ENCODE peak calls at places on chromosomes 4 and X, in six cellular contexts. K is cardiac muscle cell, B is tibial artery, E is HepG2, V is heart left ventricle, I is breast epithelium. X is an unnamed sample.

GRCh38 chr4:143341186-143341755 is 4.6 kb downstream of the GAB1 start:
- DNase-seq in K (no peak), B (no peak), E (no peak), V (no peak), I (no peak), X (no peak)

GRCh38 chrX:124280294-124280902 is 52.1 kb upstream of the TEX13D start:
- DNase-seq in K (no peak), B (no peak), E (no peak), V (no peak), I (no peak), X (no peak)

GRCh38 chr4:107210450-107211239 is 174.5 kb upstream of the DKK2 start:
- DNase-seq in K (peak; percentile 53), B (no peak), E (no peak), V (no peak), I (no peak), X (no peak)

GRCh38 chr4:171846232-171846631 is 33.0 kb downstream of the GALNTL6 start:
- DNase-seq in K (peak; percentile 32), B (no peak), E (peak; percentile 31), V (no peak), I (no peak), X (no peak)

GRCh38 chr4:76579596-76580375 is 144.8 kb downstream of the SHROOM3 start:
- DNase-seq in K (no peak), B (no peak), E (no peak), V (no peak), I (no peak), X (no peak)

GRCh38 chrX:30065226-30065625 is 150.1 kb upstream of the MAGEB2 start:
- DNase-seq in K (peak; percentile 38), B (no peak), E (no peak), V (no peak), I (no peak), X (no peak)

GRCh38 chr4:173522160-173522873 is 7.7 kb downstream of the HAND2 start:
- DNase-seq in K (peak; percentile 97), B (peak; percentile 95), E (no peak), V (peak; percentile 92), I (peak; percentile 47), X (peak; percentile 92)

GRCh38 chrX:135328421-135329005 is 19.2 kb downstream of the ETDC start:
- DNase-seq in K (no peak), B (no peak), E (no peak), V (no peak), I (no peak), X (no peak)

GRCh38 chr4:36285784-36286480 is 4.5 kb downstream of the DTHD1 start:
- DNase-seq in K (no peak), B (no peak), E (no peak), V (no peak), I (no peak), X (no peak)

GRCh38 chrX:42930951-42931350 is 153.0 kb upstream of the PPP1R2C start:
- DNase-seq in K (no peak), B (no peak), E (no peak), V (no peak), I (no peak), X (no peak)

GRCh38 chr4:163679189-163679588 is 184.7 kb downstream of the TMA16 start:
- DNase-seq in K (no peak), B (no peak), E (peak; percentile 21), V (no peak), I (no peak), X (no peak)

GRCh38 chr4:40330536-40330935 is 4.6 kb upstream of the CHRNA9 start:
- DNase-seq in K (no peak), B (no peak), E (no peak), V (no peak), I (no peak), X (no peak)

GRCh38 chrX:101191217-101191750 is 28.3 kb upstream of the DRP2 start:
- DNase-seq in K (peak; percentile 52), B (peak; percentile 63), E (no peak), V (peak; percentile 14), I (no peak), X (no peak)

GRCh38 chr4:57676394-57676793 is 566.2 kb upstream of the IGFBP7 start:
- DNase-seq in K (no peak), B (no peak), E (no peak), V (no peak), I (no peak), X (no peak)

DNA sequence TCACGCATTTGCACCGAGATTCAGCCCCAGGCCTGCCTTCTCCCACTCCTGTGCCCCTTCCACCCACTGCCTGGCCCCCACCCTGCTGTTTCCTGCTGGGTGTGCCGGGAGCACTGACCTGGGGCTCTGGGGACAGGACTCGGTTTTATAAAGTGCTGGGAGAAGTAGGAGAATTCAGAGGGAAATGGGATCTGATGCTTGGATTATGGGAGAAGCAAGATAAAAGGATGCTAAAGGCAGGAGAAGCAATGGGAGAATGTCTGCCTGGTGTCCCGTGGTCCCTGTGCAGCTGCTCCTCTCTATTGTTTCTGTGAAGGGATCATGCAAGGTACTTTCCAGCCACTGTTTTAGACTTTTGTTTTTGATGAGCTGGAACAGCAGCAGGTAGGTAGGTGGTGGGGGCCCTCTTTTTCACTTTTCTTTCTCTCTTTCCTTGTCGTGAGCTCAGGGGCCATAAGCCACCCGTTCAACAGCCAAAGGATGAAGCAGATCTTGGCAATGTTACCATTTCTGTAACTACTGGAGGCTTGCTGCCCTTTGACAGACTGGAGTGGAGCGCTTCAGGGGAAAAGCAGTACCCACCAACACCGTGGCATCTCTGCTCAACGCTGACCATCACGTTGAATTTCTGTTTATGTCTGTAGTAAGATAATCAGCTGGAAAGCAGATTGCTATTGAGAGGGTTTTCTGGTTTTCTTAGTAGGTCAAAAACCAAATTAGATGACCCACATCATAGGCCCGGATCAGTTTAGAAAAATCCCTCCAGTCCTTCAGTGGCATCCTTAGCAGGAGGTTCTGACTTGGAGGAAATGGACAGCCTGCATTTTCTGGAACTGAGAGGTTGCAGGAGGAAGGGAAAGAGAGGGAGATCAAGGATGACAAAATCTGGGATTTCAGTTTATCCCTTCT is 63.8 kb upstream of the ENPP6 start:
- DNase-seq in K (no peak), B (no peak), E (no peak), V (no peak), I (no peak), X (no peak)
- H3K27ac ChIP-seq in K (no peak overlapping the region), B (no peak overlapping the region), E (no peak overlapping the region), V (no peak overlapping the region), I (no peak overlapping the region), X (peak overlapping the region; percentile 62)

DNA sequence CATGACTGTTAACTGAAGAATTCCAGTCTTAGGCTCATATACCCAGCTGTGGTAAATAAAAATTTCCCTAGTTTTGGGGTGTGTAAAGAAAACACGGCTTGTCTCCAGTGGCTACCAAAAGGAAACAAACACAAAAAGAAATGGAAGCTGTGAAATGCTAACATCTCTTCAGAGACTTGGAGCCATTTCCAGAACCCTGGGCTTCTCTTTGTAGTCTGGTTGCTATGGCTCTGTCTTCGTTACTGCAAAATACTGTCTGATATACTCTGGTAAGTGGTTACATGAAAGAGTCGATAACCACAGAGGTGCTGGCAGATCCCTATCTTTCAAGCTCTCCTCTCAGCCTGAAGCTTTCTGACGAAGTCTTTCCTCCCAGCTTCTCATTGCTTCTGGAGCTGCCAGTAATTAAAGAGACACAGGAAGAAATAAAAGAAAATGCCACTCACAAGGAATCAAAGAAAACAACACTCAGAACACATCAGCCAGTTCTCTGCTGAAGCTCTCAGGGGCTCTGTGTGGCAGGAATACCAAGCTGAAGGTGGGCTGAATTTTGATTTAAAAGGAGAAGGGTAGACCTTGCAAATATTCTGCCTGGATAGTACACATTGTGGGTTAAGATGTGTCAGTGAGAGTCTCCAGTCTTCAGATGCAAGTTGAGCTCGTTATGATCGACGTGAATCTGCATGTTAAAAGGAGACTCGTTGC is 107.5 kb upstream of the FAM9C start:
- DNase-seq in K (peak; percentile 46), B (no peak), E (no peak), V (no peak), I (no peak), X (no peak)
- H3K27ac ChIP-seq in K (no peak overlapping the region), B (peak overlapping the region; percentile 58), E (no peak overlapping the region), V (peak overlapping the region; percentile 75), I (peak overlapping the region; percentile 30), X (peak overlapping the region; percentile 74)

GRCh38 chr4:154490261-154490588 is 1.4 kb downstream of the DCHS2 start:
- DNase-seq in K (no peak), B (no peak), E (no peak), V (no peak), I (no peak), X (no peak)
- H3K27ac ChIP-seq in K (no peak overlapping the region), B (no peak overlapping the region), E (no peak overlapping the region), V (no peak overlapping the region), I (no peak overlapping the region), X (no peak overlapping the region)

GRCh38 chr4:156976147-156976546 is 4.5 kb upstream of the PDGFC start:
- DNase-seq in K (peak; percentile 80), B (no peak), E (no peak), V (no peak), I (no peak), X (no peak)
- H3K27ac ChIP-seq in K (no peak overlapping the region), B (no peak overlapping the region), E (no peak overlapping the region), V (no peak overlapping the region), I (no peak overlapping the region), X (no peak overlapping the region)

GRCh38 chr4:54092405-54092759 is 7.6 kb upstream of the GSX2 start:
- DNase-seq in K (no peak), B (no peak), E (no peak), V (no peak), I (no peak), X (no peak)

GRCh38 chr4:54093609-54094240 is 6.2 kb upstream of the GSX2 start:
- DNase-seq in K (no peak), B (no peak), E (no peak), V (no peak), I (no peak), X (no peak)

GRCh38 chr4:54091637-54092404 is 8.1 kb upstream of the GSX2 start:
- DNase-seq in K (peak; percentile 77), B (peak; percentile 87), E (peak; percentile 35), V (peak; percentile 82), I (peak; percentile 62), X (peak; percentile 87)

GRCh38 chr4:54094449-54094848 is 5.5 kb upstream of the GSX2 start:
- DNase-seq in K (no peak), B (no peak), E (no peak), V (no peak), I (no peak), X (no peak)

GRCh38 chr4:54092800-54093608 is 7.0 kb upstream of the GSX2 start:
- DNase-seq in K (no peak), B (no peak), E (no peak), V (no peak), I (no peak), X (no peak)
- H3K27ac ChIP-seq in K (no peak overlapping the region), B (no peak overlapping the region), E (no peak overlapping the region), V (no peak overlapping the region), I (no peak overlapping the region), X (no peak overlapping the region)

GRCh38 chr4:83569967-83570366 is 34.1 kb downstream of the GPAT3 start:
- DNase-seq in K (no peak), B (no peak), E (no peak), V (no peak), I (no peak), X (no peak)
- H3K27ac ChIP-seq in K (no peak overlapping the region), B (no peak overlapping the region), E (no peak overlapping the region), V (no peak overlapping the region), I (no peak overlapping the region), X (no peak overlapping the region)

DNA sequence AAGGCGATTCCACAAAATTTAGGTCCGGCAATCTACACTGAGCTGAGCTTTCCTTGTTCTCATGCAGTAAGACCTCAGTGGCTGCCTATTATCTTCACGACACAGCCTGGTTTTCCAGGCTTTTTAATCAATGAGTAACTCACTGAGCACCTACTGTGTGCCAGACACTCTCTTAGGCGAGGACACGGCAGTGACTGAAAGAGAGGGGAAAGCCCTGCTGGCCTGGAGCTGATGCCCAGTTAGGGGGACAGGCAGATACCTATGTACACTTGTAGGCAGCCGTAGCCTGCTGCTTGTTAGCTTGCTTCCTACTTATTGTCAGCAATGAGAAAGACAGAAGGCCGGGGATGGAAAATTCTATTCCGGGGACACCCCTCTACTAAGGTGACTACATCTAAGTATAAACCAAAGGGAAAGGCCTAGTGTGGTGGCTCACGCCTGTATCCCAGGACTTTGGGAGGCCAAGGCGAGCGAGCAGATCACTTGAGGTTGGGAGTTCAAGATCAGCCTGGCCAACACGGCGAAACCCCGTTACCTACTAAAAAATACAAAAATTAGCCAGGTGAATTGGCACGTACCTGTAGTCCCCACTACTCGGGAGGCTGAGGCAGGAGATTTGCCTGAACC is 3.8 kb downstream of the WDR1 start:
- DNase-seq in K (no peak), B (no peak), E (no peak), V (no peak), I (no peak), X (no peak)
- H3K27ac ChIP-seq in K (no peak overlapping the region), B (peak overlapping the region; percentile 95), E (no peak overlapping the region), V (no peak overlapping the region), I (no peak overlapping the region), X (no peak overlapping the region)